ENCODE peak calls at places on chromosomes 13 and 19, in five cellular contexts. F is stimulated activated CD4-positive, alpha-beta T cell treated with anti-CD3 and anti-CD28 coated beads, Interleukin-1b, Interleukin-23, amount 100 ng/mL, for 24 hours; K is hepatocyte; B is foreskin melanocyte; X is type B pancreatic cell. Y is an unnamed sample.
A peak's percentile ranks its signal among the peaks of the same experiment; 100 is the strongest.

GRCh38 chr19:35349614-35350521 is 2.2 kb downstream of the FFAR1 start:
- DNase-seq in F (no peak), B (no peak), K (no peak), X (peak; percentile 66), Y (no peak)

GRCh38 chr19:15810335-15810734 is 5.1 kb downstream of the OR10H1 start:
- DNase-seq in X (no peak), B (no peak), K (no peak), F (no peak), Y (no peak)

GRCh38 chr19:10343495-10343894 is 4.1 kb upstream of the ICAM3 start:
- DNase-seq in K (no peak), X (no peak), F (no peak), B (no peak), Y (no peak)

GRCh38 chr19:19230999-19231398 is 19.2 kb downstream of the NCAN start:
- DNase-seq in B (no peak), F (no peak), X (no peak), K (no peak), Y (no peak)

GRCh38 chr19:54026656-54027055 is 35.2 kb downstream of the CACNG6 start:
- DNase-seq in F (no peak), B (no peak), K (no peak), X (no peak), Y (no peak)

GRCh38 chr19:7772752-7773291 is 9.8 kb downstream of the CLEC4M start:
- DNase-seq in X (no peak), K (no peak), B (no peak), F (no peak), Y (no peak)

GRCh38 chr13:35479691-35480090 is 3.2 kb upstream of the MAB21L1 start:
- DNase-seq in B (no peak), X (no peak), K (no peak), F (no peak), Y (no peak)

GRCh38 chr19:4519172-4519496 is 848 bp upstream of the PLIN4 start:
- DNase-seq in K (no peak), X (no peak), F (no peak), B (no peak), Y (no peak)

GRCh38 chr13:65892859-65893258 is 1337.3 kb downstream of the PCDH9 start:
- DNase-seq in F (no peak), K (no peak), X (no peak), B (peak; percentile 31), Y (no peak)

GRCh38 chr13:101624210-101624922 is 171.9 kb downstream of the ITGBL1 start:
- DNase-seq in K (no peak), F (no peak), X (no peak), B (no peak), Y (no peak)

GRCh38 chr19:5046339-5047039 is 77.6 kb downstream of the KDM4B start:
- DNase-seq in F (no peak), B (no peak), X (no peak), K (peak; percentile 82), Y (no peak)